ENCODE peak calls at places on chromosomes 4 and X, in nine cellular contexts. L is kidney; O is astrocyte of the spinal cord; Z is bronchial epithelial cell; B is endothelial cell of umbilical vein; A is cardiac muscle cell; V is BJ; Y is CD4-positive, CD25-positive, alpha-beta regulatory T cell; D is GM12878. T is an unnamed sample.

GRCh38 chr4:108270466-108271450 is 102.0 kb upstream of the LEF1 start:
- DNase-seq in V (peak), Y (no peak), Z (peak), L (no peak), A (no peak), D (no peak), B (no peak), O (peak), T (peak)

GRCh38 chr4:8315343-8316250 is 46.0 kb downstream of the HTRA3 start:
- DNase-seq in L (peak), V (peak), A (peak), Y (no peak), O (peak), B (peak), D (no peak), Z (peak), T (peak)

GRCh38 chrX:40207626-40208025 is 109.9 kb upstream of the BCOR start:
- DNase-seq in B (no peak), A (no peak), Y (no peak), L (no peak), Z (peak), D (no peak), V (no peak), O (no peak), T (no peak)

GRCh38 chrX:130746709-130747347 is 156.2 kb downstream of the ENOX2 start:
- DNase-seq in B (no peak), Z (no peak), L (no peak), O (no peak), A (no peak), V (peak), Y (no peak), D (no peak), T (no peak)

GRCh38 chr4:111842336-111842735 is 302.9 kb upstream of the FAM241A start:
- DNase-seq in A (no peak), O (no peak), Y (no peak), D (no peak), L (no peak), Z (peak), V (no peak), B (no peak), T (no peak)

GRCh38 chr4:82555279-82555678 is 6.5 kb downstream of the TMEM150C start:
- DNase-seq in A (no peak), D (no peak), L (no peak), Z (no peak), Y (no peak), B (no peak), V (no peak), O (no peak), T (peak)

GRCh38 chrX:125003746-125004446 is 315.8 kb upstream of the TEX13C start:
- DNase-seq in V (no peak), O (no peak), A (no peak), L (no peak), D (no peak), Y (no peak), Z (no peak), B (no peak), T (no peak)

GRCh38 chr4:48815483-48815882 is 15.4 kb upstream of the OCIAD1 start:
- DNase-seq in O (no peak), L (no peak), A (no peak), Z (peak), Y (no peak), B (no peak), V (no peak), D (no peak), T (no peak)

GRCh38 chrX:122565952-122566351 is 618.1 kb upstream of the GRIA3 start:
- DNase-seq in D (no peak), Y (no peak), B (no peak), A (no peak), V (peak), L (peak), O (peak), Z (peak), T (no peak)

GRCh38 chr4:67573193-67573592 is 14.7 kb downstream of the STAP1 start:
- DNase-seq in D (no peak), O (no peak), B (no peak), V (no peak), L (no peak), A (no peak), Z (peak), Y (no peak), T (no peak)

GRCh38 chr4:67571975-67572374 is 13.4 kb downstream of the STAP1 start:
- DNase-seq in V (no peak), D (no peak), Y (no peak), A (no peak), O (no peak), L (no peak), B (no peak), Z (no peak), T (no peak)

GRCh38 chr4:67575889-67576329 is 17.4 kb downstream of the STAP1 start:
- DNase-seq in O (no peak), A (no peak), V (no peak), B (no peak), Z (no peak), D (no peak), Y (no peak), L (no peak), T (no peak)

GRCh38 chr4:67576538-67576937 is 18.0 kb downstream of the STAP1 start:
- DNase-seq in B (no peak), Y (no peak), Z (no peak), A (no peak), L (no peak), V (no peak), O (no peak), D (no peak), T (no peak)

DNA sequence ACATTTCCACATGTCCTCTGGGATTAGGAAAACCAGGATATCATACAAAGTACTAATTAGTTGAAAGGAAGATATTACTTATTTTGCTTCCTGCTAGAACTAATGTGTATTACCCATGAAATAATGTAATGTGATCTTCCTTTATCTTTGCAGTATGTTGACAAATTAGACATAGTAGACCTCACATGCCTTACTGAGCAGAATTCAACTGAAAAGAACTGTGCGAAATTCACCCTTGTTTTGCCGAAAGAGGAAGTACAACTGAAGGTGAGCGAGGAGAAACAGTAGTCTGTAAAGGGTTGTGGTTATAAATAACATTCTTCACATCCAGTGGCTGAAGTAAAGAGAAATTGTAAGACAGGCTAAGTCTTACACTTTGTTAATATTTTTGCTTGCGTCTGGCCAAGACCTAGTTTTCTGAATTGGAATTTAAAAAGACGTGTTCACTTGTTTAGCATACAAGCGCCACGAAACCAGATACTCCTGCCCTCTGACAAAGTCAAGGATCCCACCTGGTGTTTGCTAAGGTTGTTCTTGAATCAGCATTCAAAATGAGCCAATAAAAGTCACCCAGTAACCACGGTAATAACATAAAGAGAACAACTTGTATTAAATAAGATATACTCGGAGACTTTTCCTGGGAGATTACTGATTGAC is 16.8 kb downstream of the STAP1 start:
- DNase-seq in A (no peak), V (no peak), L (no peak), B (no peak), D (peak), O (no peak), Z (peak), Y (peak), T (no peak)
- H3K4me3 ChIP-seq in A (no peak), V (no peak), L (peak), B (no peak), D (peak), O (no peak), Z (no peak), Y (peak), T (no peak)

GRCh38 chr4:134200811-134201215 is 776 bp downstream of the PABPC4L start:
- DNase-seq in B (no peak), O (no peak), Y (no peak), Z (no peak), A (peak), D (no peak), V (no peak), L (peak), T (no peak)
- H3K4me3 ChIP-seq in B (peak), O (peak), Y (no peak), Z (no peak), A (peak), D (no peak), V (peak), L (peak), T (no peak)

DNA sequence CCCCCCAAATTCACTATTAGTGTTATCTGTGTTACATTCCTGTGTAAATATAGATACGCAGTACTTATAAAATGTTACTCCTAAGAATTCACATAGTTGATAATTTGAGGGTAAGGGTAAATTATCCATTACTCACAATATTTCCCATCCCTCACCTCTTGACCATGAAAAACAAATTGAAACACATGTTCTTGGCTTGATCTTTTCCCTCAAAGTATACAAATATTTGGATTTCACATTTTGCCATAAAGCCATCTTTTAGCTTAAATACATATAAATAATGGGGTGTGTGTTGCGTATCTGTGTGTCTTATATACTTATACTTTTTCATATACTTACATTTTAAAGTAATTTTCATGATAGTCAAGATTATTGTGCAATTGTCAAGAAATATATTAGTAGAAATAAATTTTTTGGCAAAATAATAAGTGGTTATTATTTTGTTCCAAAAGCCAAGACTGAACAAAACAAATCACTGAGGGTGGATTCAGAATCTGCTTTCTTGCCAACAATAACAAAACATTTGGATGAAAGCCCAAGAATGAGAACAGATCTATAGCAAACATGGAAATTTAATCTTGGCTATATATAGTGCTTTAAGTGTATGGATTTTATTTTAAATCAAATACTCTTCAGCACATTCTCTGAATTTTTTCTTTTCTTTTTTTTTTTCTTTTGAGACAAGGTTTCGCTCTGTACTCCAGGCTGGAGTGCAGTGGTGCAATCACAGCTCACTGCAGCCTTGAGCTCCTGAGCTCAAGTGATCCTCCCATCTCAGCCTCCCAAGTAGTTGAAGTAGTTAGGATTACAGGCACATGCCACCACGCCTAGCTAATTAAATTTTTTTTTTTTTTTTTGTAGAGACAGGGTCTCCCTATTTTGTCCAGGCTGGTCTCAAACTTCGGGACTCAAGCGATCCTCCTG is 48.5 kb upstream of the PRSS48 start:
- DNase-seq in Y (no peak), B (peak), A (no peak), Z (peak), L (no peak), V (no peak), O (peak), D (no peak), T (no peak)
- H3K4me3 ChIP-seq in Y (no peak), B (no peak), A (no peak), Z (no peak), L (peak), V (no peak), O (no peak), D (no peak), T (no peak)

GRCh38 chr4:169279111-169279510 is 8.4 kb upstream of the SH3RF1 start:
- DNase-seq in B (peak), Y (no peak), Z (no peak), L (no peak), D (no peak), A (no peak), O (peak), V (no peak), T (no peak)

GRCh38 chr4:169286562-169287301 is 16.0 kb upstream of the SH3RF1 start:
- DNase-seq in D (no peak), V (no peak), B (no peak), Z (peak), A (no peak), O (no peak), L (no peak), Y (no peak), T (no peak)

GRCh38 chr4:169283114-169283509 is 12.4 kb upstream of the SH3RF1 start:
- DNase-seq in V (peak), L (no peak), B (no peak), Y (no peak), O (peak), A (no peak), D (no peak), Z (peak), T (no peak)

GRCh38 chr4:169278669-169279068 is 7.9 kb upstream of the SH3RF1 start:
- DNase-seq in V (no peak), B (no peak), Z (no peak), A (no peak), L (no peak), O (no peak), Y (no peak), D (no peak), T (no peak)

GRCh38 chr4:169282429-169283113 is 11.8 kb upstream of the SH3RF1 start:
- DNase-seq in Y (no peak), V (no peak), A (no peak), O (no peak), B (no peak), Z (peak), L (no peak), D (no peak), T (no peak)
- H3K4me3 ChIP-seq in Y (no peak), V (no peak), A (no peak), O (no peak), B (no peak), Z (no peak), L (no peak), D (no peak), T (no peak)

GRCh38 chrX:357035-357692 is 29.5 kb downstream of the PPP2R3B start:
- DNase-seq in O (no peak), Y (no peak), D (no peak), B (no peak), Z (no peak), L (peak), V (no peak), A (no peak), T (peak)

GRCh38 chrX:358651-359143 is 28.0 kb downstream of the PPP2R3B start:
- DNase-seq in Y (no peak), B (no peak), A (no peak), O (no peak), Z (no peak), L (peak), D (no peak), V (no peak), T (no peak)

GRCh38 chrX:355329-356050 is 31.2 kb downstream of the PPP2R3B start:
- DNase-seq in A (no peak), L (peak), D (peak), O (no peak), V (no peak), Z (no peak), B (no peak), Y (no peak), T (no peak)

GRCh38 chrX:356385-357034 is 30.2 kb downstream of the PPP2R3B start:
- DNase-seq in A (no peak), V (peak), Y (no peak), O (peak), Z (no peak), D (no peak), B (no peak), L (peak), T (no peak)

DNA sequence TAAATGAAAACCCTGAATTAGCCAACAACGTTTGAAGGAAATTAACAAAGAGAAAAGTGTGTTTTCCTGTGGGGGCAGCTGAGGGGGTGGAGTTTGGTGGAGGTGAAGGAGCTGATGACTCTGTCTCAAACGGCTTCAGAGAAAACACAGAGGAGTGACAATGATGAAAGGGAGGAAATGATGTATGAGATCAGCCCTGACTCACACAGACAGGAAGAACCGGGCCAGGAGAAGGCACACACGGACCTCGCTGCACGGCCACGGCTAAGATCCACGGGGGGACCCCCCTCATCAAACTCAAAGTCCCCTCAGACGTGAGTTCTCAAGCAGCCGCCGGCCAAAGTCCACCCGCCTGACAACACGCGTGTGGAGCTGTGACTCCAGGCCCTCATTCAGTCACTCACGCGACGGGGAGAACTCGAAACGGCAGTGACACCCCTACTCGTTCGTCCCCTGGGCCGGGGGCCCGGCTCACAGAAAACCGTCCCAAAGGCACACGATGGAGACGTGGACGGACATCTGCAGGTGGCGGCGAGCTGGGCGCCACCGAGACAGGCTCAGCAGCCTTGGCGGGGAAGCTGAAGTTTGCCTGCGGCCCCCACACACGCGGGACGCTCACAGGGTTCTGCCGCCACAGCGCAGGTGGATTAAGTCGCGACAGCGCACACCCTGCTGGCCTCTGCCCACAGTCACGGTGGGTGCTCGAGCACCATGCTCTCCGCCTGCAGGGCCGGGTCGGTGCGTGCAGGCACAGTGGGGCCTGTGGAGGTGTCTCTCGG is 28.8 kb downstream of the PPP2R3B start:
- DNase-seq in L (peak), Y (peak), O (peak), A (no peak), B (peak), D (no peak), V (no peak), Z (peak), T (peak)
- H3K4me3 ChIP-seq in L (no peak), Y (peak), O (no peak), A (no peak), B (no peak), D (no peak), V (no peak), Z (no peak), T (peak)

GRCh38 chr4:180057198-180057821 is 2185.9 kb upstream of the TENM3 start:
- DNase-seq in A (peak), Z (no peak), B (no peak), L (no peak), Y (no peak), V (no peak), D (no peak), O (peak), T (peak)
- H3K4me3 ChIP-seq in A (peak), Z (no peak), B (no peak), L (peak), Y (no peak), V (no peak), D (peak), O (peak), T (no peak)

GRCh38 chr4:23579166-23579565 is 310.7 kb downstream of the PPARGC1A start:
- DNase-seq in D (no peak), L (no peak), O (no peak), V (no peak), Z (no peak), Y (no peak), A (no peak), B (no peak), T (no peak)
- H3K4me3 ChIP-seq in D (no peak), L (no peak), O (no peak), V (no peak), Z (no peak), Y (no peak), A (no peak), B (no peak), T (no peak)

GRCh38 chr4:37892641-37893040 is 1.8 kb downstream of the TBC1D1 start:
- DNase-seq in D (peak), O (no peak), B (no peak), A (no peak), L (no peak), Y (peak), Z (no peak), V (no peak), T (no peak)
- H3K4me3 ChIP-seq in D (peak), O (no peak), B (no peak), A (no peak), L (no peak), Y (peak), Z (no peak), V (no peak), T (no peak)

GRCh38 chrX:153642655-153643430 is 4.2 kb upstream of the DUSP9 start:
- DNase-seq in Z (no peak), O (no peak), Y (no peak), V (no peak), B (no peak), A (no peak), D (no peak), L (no peak), T (no peak)
- H3K4me3 ChIP-seq in Z (no peak), O (no peak), Y (no peak), V (no peak), B (no peak), A (peak), D (no peak), L (peak), T (no peak)